ENCODE peak calls at places on chromosomes 5 and 9, in ten cellular contexts. I, S, W, O, F, M, V, G, P and L are unnamed samples. For H3K4me1, the result is how much of the 10 kb centered on the place peaks cover.

GRCh38 chr5:56910123-56910951 is 941 bp downstream of the SETD9 start:
- DNase-seq in O (no peak), W (peak), S (no peak), V (no peak), G (no peak), M (peak), P (no peak), F (peak), I (peak), L (peak)

GRCh38 chr9:124652203-124652992 is 118.7 kb downstream of the NR6A1 start:
- DNase-seq in M (no peak), I (no peak), G (peak), S (no peak), W (no peak), P (peak), F (no peak), O (no peak), V (peak), L (peak)

GRCh38 chr9:93503381-93503780 is 50.0 kb upstream of the FAM120AOS start:
- DNase-seq in G (no peak), F (no peak), W (no peak), V (no peak), O (no peak), M (no peak), P (no peak), I (no peak), S (no peak), L (no peak)

GRCh38 chr5:98498028-98498427 is 275.4 kb upstream of the RGMB start:
- DNase-seq in F (no peak), M (no peak), G (no peak), I (no peak), S (no peak), O (no peak), P (no peak), V (no peak), W (no peak), L (no peak)

GRCh38 chr5:58105836-58106235 is 354.1 kb downstream of the PLK2 start:
- DNase-seq in P (peak), S (no peak), I (no peak), O (no peak), M (no peak), G (no peak), V (no peak), W (no peak), F (no peak), L (no peak)

GRCh38 chr5:146047396-146047795 is 58.0 kb downstream of the PLAC8L1 start:
- DNase-seq in I (no peak), P (peak), W (no peak), V (no peak), F (no peak), S (no peak), M (no peak), O (no peak), G (no peak), L (no peak)

GRCh38 chr9:16132513-16132912 is 579.7 kb downstream of the CCDC171 start:
- DNase-seq in M (no peak), P (no peak), O (no peak), V (no peak), I (no peak), F (no peak), W (no peak), G (no peak), S (no peak), L (no peak)

GRCh38 chr9:112086627-112087026 is 88.5 kb downstream of the SUSD1 start:
- DNase-seq in M (no peak), G (peak), P (peak), O (no peak), I (no peak), W (no peak), S (no peak), F (no peak), V (no peak), L (no peak)

GRCh38 chr5:135322744-135323143 is 76.3 kb downstream of the MACROH2A1 start:
- DNase-seq in M (no peak), P (no peak), O (no peak), W (no peak), I (no peak), G (no peak), V (no peak), S (no peak), F (no peak), L (peak)

GRCh38 chr5:13771011-13771571 is 173.4 kb downstream of the DNAH5 start:
- DNase-seq in F (no peak), W (no peak), G (no peak), V (no peak), P (peak), I (no peak), S (no peak), M (no peak), O (no peak), L (no peak)

GRCh38 chr9:97572196-97572891 is 60.8 kb downstream of the TSTD2 start:
- DNase-seq in F (no peak), I (no peak), M (peak), O (no peak), S (no peak), W (no peak), P (no peak), G (no peak), V (peak), L (no peak)

GRCh38 chr9:109001275-109001676 is 12.0 kb downstream of the CTNNAL1 start:
- DNase-seq in M (no peak), F (no peak), P (peak), O (no peak), W (no peak), S (no peak), I (no peak), G (peak), V (no peak), L (no peak)

GRCh38 chr9:138007566-138008080 is 130.0 kb downstream of the CACNA1B start:
- DNase-seq in P (no peak), F (no peak), I (peak), S (no peak), W (no peak), G (no peak), O (no peak), V (no peak), M (no peak), L (no peak)

GRCh38 chr5:140242099-140242498 is 60.8 kb downstream of the PFDN1 start:
- DNase-seq in F (no peak), V (no peak), I (no peak), O (no peak), W (no peak), S (no peak), M (no peak), P (no peak), G (no peak), L (no peak)

GRCh38 chr9:6931913-6932312 is 174.1 kb downstream of the KDM4C start:
- DNase-seq in W (no peak), V (no peak), M (no peak), I (no peak), O (no peak), P (peak), G (no peak), F (no peak), S (no peak), L (peak)

GRCh38 chr9:35490910-35491465 is 1.1 kb downstream of the RUSC2 start:
- DNase-seq in I (no peak), P (no peak), O (no peak), M (no peak), G (no peak), W (no peak), V (no peak), F (no peak), S (no peak), L (no peak)

DNA sequence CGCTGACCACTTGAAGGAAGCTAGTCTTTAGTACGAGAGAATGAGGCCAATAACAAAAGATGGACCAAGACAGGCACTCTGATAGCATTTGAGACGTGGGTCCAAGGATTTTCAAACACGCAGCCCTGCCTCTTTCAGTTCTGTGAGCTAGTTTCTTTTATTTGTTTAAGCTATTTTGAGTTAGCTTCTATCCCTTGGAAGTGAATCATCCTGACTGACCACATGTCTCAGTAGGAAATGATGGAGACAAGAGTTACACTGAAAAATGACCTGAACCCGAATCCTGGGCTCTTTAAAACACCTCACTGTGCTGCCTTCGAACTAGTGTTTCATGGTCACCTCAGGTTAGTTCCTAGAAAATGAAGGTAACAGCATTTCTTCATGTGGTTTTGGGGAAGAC is 9.9 kb downstream of the TEK start:
- DNase-seq in O (no peak), W (no peak), S (no peak), V (no peak), G (no peak), F (no peak), M (no peak), I (no peak), P (peak), L (no peak)
- H3K27ac ChIP-seq in O (peak), W (peak), S (no peak), V (no peak), G (peak), F (no peak), M (no peak), I (no peak), P (peak), L (peak)

GRCh38 chr9:90958328-90958727 is 156.7 kb downstream of the SYK start:
- DNase-seq in P (peak), O (no peak), I (no peak), W (no peak), F (no peak), M (no peak), S (no peak), G (no peak), V (no peak), L (no peak)
- H3K4me3 ChIP-seq in P (no peak), O (no peak), I (no peak), W (no peak), F (no peak), M (no peak), S (no peak), G (no peak), V (no peak), L (no peak)

GRCh38 chr9:128257086-128257825 is 18.6 kb downstream of the GOLGA2 start:
- DNase-seq in M (no peak), G (no peak), I (no peak), S (no peak), F (no peak), W (no peak), V (no peak), P (no peak), O (no peak), L (no peak)

GRCh38 chr9:128258326-128258725 is 17.5 kb downstream of the GOLGA2 start:
- DNase-seq in S (no peak), I (no peak), P (no peak), O (no peak), F (no peak), G (no peak), V (no peak), W (no peak), M (no peak), L (no peak)

GRCh38 chr9:128257907-128258306 is 17.9 kb downstream of the GOLGA2 start:
- DNase-seq in M (no peak), I (no peak), V (no peak), F (no peak), P (no peak), S (no peak), O (no peak), W (no peak), G (no peak), L (no peak)

GRCh38 chr9:128260340-128260739 is 15.5 kb downstream of the GOLGA2 start:
- DNase-seq in V (no peak), I (no peak), M (no peak), F (no peak), P (no peak), S (no peak), O (no peak), G (no peak), W (no peak), L (no peak)

GRCh38 chr9:128259156-128259555 is 16.7 kb downstream of the GOLGA2 start:
- DNase-seq in M (no peak), W (no peak), S (no peak), F (no peak), V (no peak), O (no peak), P (no peak), I (no peak), G (no peak), L (no peak)
- H3K4me1 ChIP-seq in M (under half), W (under half), S (under half), F (under half), V (under half), O (under half), P (under half), I (under half), G (under half), L (under half)

DNA sequence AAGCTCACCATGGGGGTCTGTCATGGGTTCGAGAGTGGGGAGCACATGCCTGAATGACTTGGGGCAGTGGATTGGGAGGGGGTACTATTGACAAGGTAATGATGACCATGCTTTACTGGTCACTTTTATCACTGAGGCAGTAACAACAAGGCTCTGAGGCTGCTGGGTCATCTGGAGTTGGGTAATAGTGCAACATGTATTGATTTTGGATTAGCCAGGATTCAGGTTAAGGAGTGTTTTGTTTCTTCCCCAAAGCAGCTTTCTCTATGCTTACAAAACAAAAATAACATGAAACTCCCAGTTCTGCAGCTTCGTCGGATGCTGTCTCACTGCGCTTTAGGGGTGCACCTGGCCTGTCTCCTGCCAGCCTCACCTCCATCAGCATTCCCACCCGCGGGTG is 155.3 kb downstream of the GADD45G start:
- DNase-seq in I (no peak), O (no peak), W (no peak), S (no peak), V (no peak), F (no peak), M (no peak), P (no peak), G (no peak), L (no peak)
- H3K27ac ChIP-seq in I (no peak), O (no peak), W (no peak), S (no peak), V (no peak), F (no peak), M (no peak), P (no peak), G (no peak), L (no peak)

DNA sequence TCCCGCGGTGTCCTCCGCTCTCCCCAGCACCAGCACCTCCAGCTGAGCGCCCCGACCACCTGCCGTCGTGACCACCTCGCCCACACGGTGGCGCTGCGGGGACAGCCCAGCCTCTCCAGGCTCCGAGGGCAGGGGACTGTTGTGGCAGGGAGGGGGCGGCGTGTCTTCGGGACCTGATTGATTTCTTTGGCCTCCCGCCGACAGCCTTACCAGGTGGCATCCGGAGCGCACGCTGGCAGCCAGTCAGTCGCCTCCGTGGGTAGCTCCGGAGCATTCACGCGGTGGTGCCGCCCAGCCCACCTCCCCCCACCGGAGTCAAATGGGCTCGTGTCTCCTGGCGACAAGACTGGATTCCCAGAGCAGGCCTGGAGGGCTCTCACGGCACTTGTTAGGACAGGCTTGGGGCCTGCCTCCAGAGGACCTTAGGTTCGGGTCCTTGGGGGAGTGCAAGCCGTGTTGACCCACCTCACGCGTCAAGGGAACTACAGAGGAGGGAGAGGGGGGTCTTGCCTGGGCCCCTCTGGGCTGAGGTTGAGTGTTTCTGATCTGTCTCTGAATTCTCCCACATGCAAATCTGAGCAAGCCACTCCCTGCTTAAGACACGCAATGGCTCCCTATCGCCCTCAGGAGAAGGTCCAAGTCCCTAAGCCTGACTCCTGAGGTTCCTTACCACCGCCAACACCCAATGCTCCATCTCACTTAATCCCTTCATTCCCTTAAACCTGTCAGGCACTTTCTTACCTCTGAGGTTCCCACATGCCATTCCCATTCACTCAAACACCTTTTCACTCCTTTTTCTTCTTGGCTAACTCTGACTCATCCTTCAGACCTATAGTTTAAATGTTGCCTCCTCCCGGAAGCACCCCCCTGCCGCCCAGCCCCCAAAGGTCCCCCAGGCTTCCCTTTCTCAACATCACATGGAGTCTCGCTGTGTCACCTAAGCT is 51.2 kb upstream of the GGTA1 start:
- DNase-seq in I (peak), P (peak), S (peak), G (peak), F (peak), O (peak), V (peak), W (peak), M (peak), L (no peak)
- H3K4me3 ChIP-seq in I (peak), P (peak), S (peak), G (peak), F (peak), O (peak), V (no peak), W (peak), M (peak), L (peak)